ENCODE peak calls at places on chromosomes 5 and 9, in six cellular contexts. One of them, this sample, is unnamed.

GRCh38 chr9:123710299-123710698 is 219.6 kb downstream of the DENND1A start:
- DNase-seq in activated naive CD8-positive, alpha-beta T cell treated with anti-CD3 and anti-CD28 coated beads for 36 hours: no peak
- DNase-seq in coronary artery: no peak
- DNase-seq in neuronal stem cell: no peak
- DNase-seq in right atrium auricular region: no peak
- DNase-seq in frontal cortex: no peak
- DNase-seq in this sample: no peak

GRCh38 chr9:69582544-69583297 is 89.5 kb downstream of the APBA1 start:
- DNase-seq in coronary artery: no peak
- DNase-seq in right atrium auricular region: no peak
- DNase-seq in activated naive CD8-positive, alpha-beta T cell treated with anti-CD3 and anti-CD28 coated beads for 36 hours: no peak
- DNase-seq in frontal cortex: no peak
- DNase-seq in neuronal stem cell: no peak
- DNase-seq in this sample: no peak

GRCh38 chr5:173300389-173301047 is 27.7 kb downstream of the STC2 start:
- DNase-seq in neuronal stem cell: no peak
- DNase-seq in coronary artery: no peak
- DNase-seq in right atrium auricular region: no peak
- DNase-seq in activated naive CD8-positive, alpha-beta T cell treated with anti-CD3 and anti-CD28 coated beads for 36 hours: no peak
- DNase-seq in frontal cortex: no peak
- DNase-seq in this sample: no peak

GRCh38 chr9:134811673-134812668 is 68.6 kb upstream of the FCN2 start:
- DNase-seq in frontal cortex: no peak
- DNase-seq in neuronal stem cell: peak
- DNase-seq in activated naive CD8-positive, alpha-beta T cell treated with anti-CD3 and anti-CD28 coated beads for 36 hours: no peak
- DNase-seq in right atrium auricular region: no peak
- DNase-seq in coronary artery: no peak
- DNase-seq in this sample: no peak

GRCh38 chr5:113091622-113092021 is 115.0 kb downstream of the DCP2 start:
- DNase-seq in activated naive CD8-positive, alpha-beta T cell treated with anti-CD3 and anti-CD28 coated beads for 36 hours: no peak
- DNase-seq in frontal cortex: no peak
- DNase-seq in neuronal stem cell: no peak
- DNase-seq in right atrium auricular region: no peak
- DNase-seq in coronary artery: no peak
- DNase-seq in this sample: no peak

GRCh38 chr5:154403776-154404387 is 41.9 kb upstream of the SAP30L start:
- DNase-seq in right atrium auricular region: no peak
- DNase-seq in frontal cortex: no peak
- DNase-seq in coronary artery: no peak
- DNase-seq in activated naive CD8-positive, alpha-beta T cell treated with anti-CD3 and anti-CD28 coated beads for 36 hours: no peak
- DNase-seq in neuronal stem cell: no peak
- DNase-seq in this sample: no peak

GRCh38 chr5:176463113-176463764 is 15.1 kb downstream of the FAF2 start:
- DNase-seq in activated naive CD8-positive, alpha-beta T cell treated with anti-CD3 and anti-CD28 coated beads for 36 hours: no peak
- DNase-seq in frontal cortex: no peak
- DNase-seq in neuronal stem cell: no peak
- DNase-seq in coronary artery: no peak
- DNase-seq in right atrium auricular region: no peak
- DNase-seq in this sample: no peak

GRCh38 chr9:123763910-123764588 is 165.9 kb downstream of the DENND1A start:
- DNase-seq in frontal cortex: no peak
- DNase-seq in activated naive CD8-positive, alpha-beta T cell treated with anti-CD3 and anti-CD28 coated beads for 36 hours: no peak
- DNase-seq in neuronal stem cell: no peak
- DNase-seq in coronary artery: no peak
- DNase-seq in right atrium auricular region: no peak
- DNase-seq in this sample: no peak

GRCh38 chr5:10975915-10976314 is 214.9 kb upstream of the DAP start:
- DNase-seq in right atrium auricular region: no peak
- DNase-seq in neuronal stem cell: no peak
- DNase-seq in activated naive CD8-positive, alpha-beta T cell treated with anti-CD3 and anti-CD28 coated beads for 36 hours: no peak
- DNase-seq in frontal cortex: no peak
- DNase-seq in coronary artery: no peak
- DNase-seq in this sample: no peak

GRCh38 chr9:124006448-124007156 is 5.0 kb upstream of the LHX2 start:
- DNase-seq in coronary artery: no peak
- DNase-seq in right atrium auricular region: no peak
- DNase-seq in activated naive CD8-positive, alpha-beta T cell treated with anti-CD3 and anti-CD28 coated beads for 36 hours: no peak
- DNase-seq in frontal cortex: no peak
- DNase-seq in neuronal stem cell: peak
- DNase-seq in this sample: no peak

GRCh38 chr9:125950880-125951471 is 203.8 kb downstream of the PBX3 start:
- DNase-seq in right atrium auricular region: no peak
- DNase-seq in frontal cortex: no peak
- DNase-seq in activated naive CD8-positive, alpha-beta T cell treated with anti-CD3 and anti-CD28 coated beads for 36 hours: no peak
- DNase-seq in neuronal stem cell: no peak
- DNase-seq in coronary artery: no peak
- DNase-seq in this sample: no peak

GRCh38 chr9:133140174-133140505 is 19.1 kb upstream of the RALGDS start:
- DNase-seq in activated naive CD8-positive, alpha-beta T cell treated with anti-CD3 and anti-CD28 coated beads for 36 hours: no peak
- DNase-seq in right atrium auricular region: no peak
- DNase-seq in coronary artery: no peak
- DNase-seq in neuronal stem cell: no peak
- DNase-seq in frontal cortex: no peak
- DNase-seq in this sample: no peak

GRCh38 chr5:42993516-42994284 is 46.4 kb downstream of the ANXA2R start:
- DNase-seq in coronary artery: no peak
- DNase-seq in activated naive CD8-positive, alpha-beta T cell treated with anti-CD3 and anti-CD28 coated beads for 36 hours: peak
- DNase-seq in frontal cortex: no peak
- DNase-seq in neuronal stem cell: no peak
- DNase-seq in right atrium auricular region: no peak
- DNase-seq in this sample: no peak

GRCh38 chr5:54841481-54841880 is 143.9 kb downstream of the ESM1 start:
- DNase-seq in frontal cortex: no peak
- DNase-seq in right atrium auricular region: no peak
- DNase-seq in activated naive CD8-positive, alpha-beta T cell treated with anti-CD3 and anti-CD28 coated beads for 36 hours: no peak
- DNase-seq in neuronal stem cell: no peak
- DNase-seq in coronary artery: no peak
- DNase-seq in this sample: no peak